ENCODE peak calls at places on chromosomes 5 and 9, in five cellular contexts. W is HFFc6; X is iris pigment epithelial cell; N is body of pancreas; E is CD8-positive, alpha-beta T cell. C is an unnamed sample.

GRCh38 chr5:107888541-107888940 is 217.8 kb upstream of the EFNA5 start:
- DNase-seq in W (no peak), E (no peak), X (no peak), N (no peak), C (no peak)

GRCh38 chr5:43207601-43208000 is 15.6 kb downstream of the NIM1K start:
- DNase-seq in N (no peak), X (peak; percentile 52), W (no peak), E (no peak), C (peak; percentile 70)

GRCh38 chr9:133613396-133613795 is 4.2 kb upstream of the FAM163B start:
- DNase-seq in X (no peak), N (no peak), W (no peak), E (no peak), C (no peak)

GRCh38 chr5:10145922-10146321 is 103.8 kb downstream of the ATPSCKMT start:
- DNase-seq in W (peak; percentile 55), X (peak; percentile 59), E (no peak), N (no peak), C (peak; percentile 43)

GRCh38 chr5:89628876-89629635 is 746.1 kb upstream of the MEF2C start:
- DNase-seq in X (peak; percentile 1), W (no peak), E (no peak), N (no peak), C (peak; percentile 61)

GRCh38 chr5:151074557-151074956 is 6.3 kb downstream of the TNIP1 start:
- DNase-seq in X (no peak), W (no peak), N (no peak), E (no peak), C (no peak)

GRCh38 chr5:28850320-28850921 is 1812.0 kb upstream of the CDH9 start:
- DNase-seq in W (no peak), X (peak; percentile 0), E (no peak), N (no peak), C (peak; percentile 13)

GRCh38 chr5:54611290-54611951 is 93.9 kb downstream of the SNX18 start:
- DNase-seq in W (no peak), N (no peak), E (no peak), X (peak; percentile 41), C (peak; percentile 14)

GRCh38 chr9:19162956-19163355 is 35.7 kb upstream of the PLIN2 start:
- DNase-seq in W (no peak), X (peak; percentile 77), N (no peak), E (no peak), C (peak; percentile 32)

C was measured in LHCN-M2.